ENCODE peak calls at places on chromosomes 4 and X, in nine cellular contexts. F, B, Q, R, E, N, Z, D and T are unnamed samples.

GRCh38 chrX:69102805-69103204 is 62.4 kb downstream of the PJA1 start:
- DNase-seq in F (no peak), B (no peak), Q (no peak), R (no peak), E (no peak), N (no peak), Z (no peak), D (no peak), T (no peak)

GRCh38 chr4:81504685-81505598 is 33.2 kb upstream of the RASGEF1B start:
- DNase-seq in F (peak; percentile 84), B (no peak), Q (no peak), R (peak; percentile 84), E (no peak), N (peak; percentile 48), Z (no peak), D (peak; percentile 86), T (no peak)

GRCh38 chr4:80361329-80361900 is 25.9 kb downstream of the CFAP299 start:
- DNase-seq in F (no peak), B (peak; percentile 61), Q (no peak), R (no peak), E (peak; percentile 5), N (peak; percentile 17), Z (no peak), D (no peak), T (no peak)

GRCh38 chrX:8873102-8873501 is 71.9 kb upstream of the FAM9A start:
- DNase-seq in F (no peak), B (no peak), Q (no peak), R (no peak), E (no peak), N (no peak), Z (no peak), D (no peak), T (no peak)

GRCh38 chr4:52987401-52988056 is 125.4 kb downstream of the RASL11B start:
- DNase-seq in F (no peak), B (no peak), Q (no peak), R (no peak), E (no peak), N (no peak), Z (no peak), D (no peak), T (no peak)

GRCh38 chr4:119025440-119025839 is 110.2 kb upstream of the MYOZ2 start:
- DNase-seq in F (peak; percentile 63), B (no peak), Q (peak; percentile 51), R (peak; percentile 73), E (no peak), N (no peak), Z (no peak), D (no peak), T (no peak)

GRCh38 chr4:111649308-111649707 is 495.9 kb upstream of the FAM241A start:
- DNase-seq in F (no peak), B (peak; percentile 24), Q (no peak), R (no peak), E (no peak), N (peak; percentile 31), Z (no peak), D (no peak), T (no peak)

GRCh38 chr4:1229117-1229849 is 19.6 kb downstream of the CTBP1 start:
- DNase-seq in F (no peak), B (no peak), Q (no peak), R (no peak), E (no peak), N (no peak), Z (no peak), D (no peak), T (no peak)

GRCh38 chrX:72554448-72555140 is 18.0 kb downstream of the HDAC8 start:
- DNase-seq in F (no peak), B (peak; percentile 77), Q (no peak), R (no peak), E (no peak), N (peak; percentile 7), Z (no peak), D (no peak), T (no peak)

GRCh38 chr4:2813446-2814405 is 20.8 kb downstream of the SH3BP2 start:
- DNase-seq in F (no peak), B (no peak), Q (no peak), R (no peak), E (no peak), N (no peak), Z (no peak), D (no peak), T (no peak)
- H3K4me3 ChIP-seq in F (peak overlapping the region; percentile 62), B (no peak overlapping the region), Q (no peak overlapping the region), R (peak overlapping the region; percentile 68), E (no peak overlapping the region), N (peak overlapping the region; percentile 77), Z (no peak overlapping the region), D (peak overlapping the region; percentile 50), T (no peak overlapping the region)

DNA sequence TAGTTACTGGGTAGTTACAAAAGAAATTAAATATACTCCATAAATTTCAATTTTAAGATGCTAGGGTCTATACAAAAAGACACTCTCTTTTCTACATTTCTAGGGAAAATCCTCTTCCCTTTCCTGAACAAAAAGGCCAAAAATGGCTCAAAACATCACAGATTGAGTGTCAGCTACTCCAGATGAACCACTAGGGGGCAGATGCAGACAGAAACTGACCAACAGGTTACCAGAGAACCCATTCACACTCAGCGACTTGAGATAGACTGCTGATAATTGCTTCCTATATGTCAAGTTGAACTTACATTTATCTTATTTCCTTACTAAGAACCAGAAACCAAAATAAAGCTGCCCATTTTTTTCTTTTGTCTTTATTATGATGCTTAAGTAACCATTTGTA is 83.4 kb upstream of the MID1IP1 start:
- DNase-seq in F (no peak), B (peak; percentile 56), Q (no peak), R (no peak), E (peak; percentile 16), N (peak; percentile 26), Z (peak; percentile 55), D (no peak), T (no peak)
- TF ChIP-seq CTCF in F (peak; percentile 47), B (peak; percentile 71), Q (no peak), R (peak; percentile 35), E (peak; percentile 48), N (peak; percentile 43), Z (peak; percentile 56), D (peak; percentile 34), T (peak; percentile 63)

GRCh38 chr4:40840985-40841571 is 91.3 kb downstream of the NSUN7 start:
- DNase-seq in F (peak; percentile 81), B (peak; percentile 98), Q (peak; percentile 67), R (peak; percentile 80), E (peak; percentile 70), N (peak; percentile 85), Z (peak; percentile 68), D (peak; percentile 88), T (peak; percentile 41)
- H3K4me3 ChIP-seq in F (no peak overlapping the region), B (no peak overlapping the region), Q (no peak overlapping the region), R (no peak overlapping the region), E (no peak overlapping the region), N (no peak overlapping the region), Z (no peak overlapping the region), D (no peak overlapping the region), T (no peak overlapping the region)

GRCh38 chr4:113711883-113712662 is 49.5 kb downstream of the CAMK2D start:
- DNase-seq in F (no peak), B (no peak), Q (no peak), R (no peak), E (no peak), N (no peak), Z (no peak), D (no peak), T (no peak)
- TF ChIP-seq CTCF in F (no peak), B (no peak), Q (no peak), R (no peak), E (no peak), N (no peak), Z (no peak), D (no peak), T (no peak)